ENCODE peak calls at places on chromosome 6, in four cellular contexts. N, W, H and F are unnamed samples.

GRCh38 chr6:137870286-137870685 is 3.2 kb downstream of the TNFAIP3 start:
- DNase-seq in N (no peak), W (no peak), H (no peak), F (no peak)

GRCh38 chr6:40722553-40723258 is 135.5 kb upstream of the LRFN2 start:
- DNase-seq in N (no peak), W (no peak), H (no peak), F (no peak)

GRCh38 chr6:111573892-111574800 is 31.5 kb downstream of the TRAF3IP2 start:
- DNase-seq in N (no peak), W (no peak), H (peak; percentile 78), F (no peak)

GRCh38 chr6:139568956-139569538 is 194.6 kb upstream of the CITED2 start:
- DNase-seq in N (no peak), W (no peak), H (peak; percentile 27), F (no peak)

GRCh38 chr6:158849899-158850806 is 31.0 kb upstream of the EZR start:
- DNase-seq in N (no peak), W (no peak), H (peak; percentile 95), F (no peak)

GRCh38 chr6:105835373-105835772 is 250.8 kb upstream of the PRDM1 start:
- DNase-seq in N (no peak), W (no peak), H (no peak), F (no peak)

GRCh38 chr6:24321538-24322162 is 36.2 kb downstream of the DCDC2 start:
- DNase-seq in N (no peak), W (no peak), H (no peak), F (no peak)

GRCh38 chr6:70592391-70593117 is 25.8 kb downstream of the SDHAF4 start:
- DNase-seq in N (no peak), W (no peak), H (no peak), F (no peak)

GRCh38 chr6:135946674-135947073 is 95.2 kb downstream of the PDE7B start:
- DNase-seq in N (no peak), W (no peak), H (no peak), F (no peak)

GRCh38 chr6:137761487-137761886 is 105.6 kb upstream of the TNFAIP3 start:
- DNase-seq in N (no peak), W (no peak), H (no peak), F (no peak)

GRCh38 chr6:43809417-43810305 is 39.6 kb downstream of the VEGFA start:
- DNase-seq in N (no peak), W (no peak), H (no peak), F (no peak)

GRCh38 chr6:136114661-136115060 is 135.4 kb downstream of the MTFR2 start:
- DNase-seq in N (no peak), W (no peak), H (no peak), F (no peak)

GRCh38 chr6:31546339-31546961 is at the start of gene ATP6V1G2:
- DNase-seq in N (peak; percentile 74), W (peak; percentile 82), H (peak; percentile 85), F (peak; percentile 71)

GRCh38 chr6:15872252-15873103 is 209.7 kb upstream of the DTNBP1 start:
- DNase-seq in N (no peak), W (no peak), H (no peak), F (no peak)

GRCh38 chr6:68876792-68877493 is 241.9 kb downstream of the ADGRB3 start:
- DNase-seq in N (peak; percentile 34), W (no peak), H (no peak), F (peak; percentile 17)

GRCh38 chr6:111237757-111238260 is 150.5 kb downstream of the SLC16A10 start:
- DNase-seq in N (no peak), W (no peak), H (no peak), F (no peak)

GRCh38 chr6:4313044-4313686 is 177.8 kb upstream of the ECI2 start:
- DNase-seq in N (no peak), W (no peak), H (peak; percentile 71), F (no peak)
- TF ChIP-seq CTCF in N (no peak), W (no peak), H (peak; percentile 42), F (peak; percentile 41)

GRCh38 chr6:117906905-117907599 is at the start of gene SLC35F1:
- DNase-seq in N (peak; percentile 73), W (no peak), H (no peak), F (peak; percentile 71)
- TF ChIP-seq CTCF in N (peak; percentile 51), W (no peak), H (peak; percentile 72), F (peak; percentile 67)

GRCh38 chr6:6784514-6785162 is 196.1 kb downstream of the LY86 start:
- DNase-seq in N (no peak), W (no peak), H (no peak), F (no peak)

GRCh38 chr6:6790393-6790792 is 201.9 kb downstream of the LY86 start:
- DNase-seq in N (no peak), W (no peak), H (no peak), F (no peak)

GRCh38 chr6:6790891-6791290 is 202.4 kb downstream of the LY86 start:
- DNase-seq in N (no peak), W (no peak), H (no peak), F (no peak)

GRCh38 chr6:6785163-6785521 is 196.6 kb downstream of the LY86 start:
- DNase-seq in N (no peak), W (no peak), H (no peak), F (no peak)

DNA sequence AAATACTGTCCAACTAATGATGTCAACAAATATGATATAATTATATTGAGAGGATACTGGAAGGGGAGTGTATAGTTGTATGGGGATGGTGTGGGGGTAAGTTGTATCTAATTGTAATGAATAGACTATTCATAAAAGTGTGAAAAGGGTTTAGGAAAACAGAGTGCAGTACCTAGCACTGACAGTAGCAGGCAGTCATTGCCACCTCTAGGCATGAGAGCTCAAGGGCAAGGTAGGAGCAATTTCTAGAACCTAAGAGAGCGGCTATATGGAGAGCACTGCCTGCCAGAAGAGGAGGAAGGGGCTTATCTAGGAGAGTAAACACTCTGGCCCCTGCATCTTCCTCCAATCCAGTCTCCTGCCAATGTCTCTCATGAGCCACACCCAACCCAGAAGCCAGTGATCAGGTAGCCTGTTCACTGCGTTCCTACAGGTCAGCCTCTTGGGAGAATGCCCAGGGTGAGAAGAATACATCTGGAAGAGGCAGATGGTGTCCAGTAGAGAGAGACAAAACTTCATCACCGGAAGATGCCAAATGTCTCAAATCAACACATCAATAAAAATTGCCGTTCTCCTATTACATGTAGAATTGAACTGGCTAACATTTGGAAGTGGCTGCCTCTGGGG is 200.0 kb downstream of the LY86 start:
- DNase-seq in N (peak; percentile 49), W (no peak), H (no peak), F (peak; percentile 40)
- TF ChIP-seq CTCF in N (peak; percentile 71), W (no peak), H (peak; percentile 57), F (peak; percentile 71)

GRCh38 chr6:89081423-89082322 is 1.1 kb downstream of the PNRC1 start:
- DNase-seq in N (peak; percentile 94), W (peak; percentile 100), H (peak; percentile 50), F (peak; percentile 96)
- TF ChIP-seq CTCF in N (no peak), W (no peak), H (peak; percentile 10), F (no peak)

DNA sequence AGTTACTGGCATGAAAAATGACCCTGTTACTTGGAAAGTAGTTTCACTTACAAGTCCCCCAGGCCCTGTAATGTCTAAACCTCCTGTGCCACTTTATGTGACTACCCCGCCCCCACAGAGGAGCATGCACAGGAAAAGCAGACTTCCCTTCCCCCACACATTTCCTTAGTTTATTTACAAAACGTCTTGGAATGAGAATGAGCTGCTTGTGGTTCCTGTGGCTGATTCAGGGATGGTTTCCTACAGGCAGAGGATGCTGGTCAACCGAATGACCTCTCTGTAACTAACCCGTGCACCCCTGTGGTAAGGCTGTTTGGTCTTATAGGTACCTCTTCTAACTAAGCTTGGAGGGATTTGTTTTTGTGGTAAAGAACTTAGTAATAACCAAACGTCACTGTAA is 28.5 kb downstream of the RSPO3 start:
- DNase-seq in N (no peak), W (no peak), H (no peak), F (no peak)
- TF ChIP-seq CTCF in N (no peak), W (no peak), H (no peak), F (no peak)